ENCODE peak calls at places on chromosomes 2 and 18, in ten cellular contexts. V is suprapubic skin, A is IMR-90, R is GM23338, M is HepG2, L is prostate gland, G is A673, U is uterus, T is OCI-LY7, D is right lobe of liver. F is an unnamed sample. For H3K4me1, the result is how much of the 10 kb centered on the place peaks cover.

GRCh38 chr18:25279556-25279955 is 72.4 kb downstream of the ZNF521 start:
- DNase-seq in M (no peak), U (no peak), L (no peak), A (peak), V (no peak), T (no peak), R (no peak), D (no peak), G (no peak), F (no peak)

GRCh38 chr18:10895976-10896375 is 253.4 kb downstream of the PIEZO2 start:
- DNase-seq in V (no peak), T (no peak), D (no peak), R (no peak), A (peak), M (peak), L (no peak), G (no peak), U (no peak), F (no peak)

GRCh38 chr2:28469304-28469703 is 26.6 kb upstream of the PLB1 start:
- DNase-seq in T (no peak), G (peak), V (no peak), A (peak), R (no peak), L (no peak), U (no peak), D (no peak), M (no peak), F (no peak)

GRCh38 chr2:8594731-8595427 is 87.0 kb upstream of the ID2 start:
- DNase-seq in D (no peak), T (no peak), G (no peak), M (no peak), V (peak), U (no peak), A (peak), L (no peak), R (no peak), F (no peak)

GRCh38 chr2:105320651-105321215 is 8.8 kb downstream of the TGFBRAP1 start:
- DNase-seq in D (no peak), M (no peak), R (no peak), G (peak), U (no peak), A (peak), T (no peak), V (no peak), L (no peak), F (no peak)

GRCh38 chr2:10036095-10036879 is 7.1 kb upstream of the KLF11 start:
- DNase-seq in D (peak), M (no peak), G (peak), R (peak), U (peak), A (peak), T (peak), L (no peak), V (no peak), F (peak)

GRCh38 chr2:176189666-176190641 is 1.5 kb downstream of the HOXD1 start:
- DNase-seq in R (peak), V (no peak), L (no peak), D (no peak), U (no peak), A (no peak), M (no peak), T (no peak), G (no peak), F (no peak)

GRCh38 chr18:73891572-73892421 is 255.8 kb downstream of the FBXO15 start:
- DNase-seq in M (no peak), V (no peak), L (no peak), R (peak), T (no peak), G (peak), A (no peak), U (no peak), D (no peak), F (no peak)

GRCh38 chr2:136479696-136480095 is 285.6 kb upstream of the THSD7B start:
- DNase-seq in V (no peak), A (no peak), T (no peak), M (no peak), R (no peak), G (no peak), L (no peak), U (no peak), D (no peak), F (no peak)

GRCh38 chr2:49914281-49914680 is 760.0 kb upstream of the FSHR start:
- DNase-seq in L (no peak), R (no peak), M (no peak), V (no peak), G (no peak), D (no peak), U (no peak), T (no peak), A (no peak), F (no peak)

GRCh38 chr2:234478121-234478858 is 18.6 kb downstream of the ARL4C start:
- DNase-seq in R (no peak), M (no peak), V (no peak), D (no peak), T (no peak), U (no peak), A (peak), L (no peak), G (no peak), F (no peak)

GRCh38 chr2:132978840-132979239 is 308.8 kb upstream of the LYPD1 start:
- DNase-seq in L (no peak), A (no peak), G (no peak), U (no peak), D (no peak), V (no peak), R (no peak), M (no peak), T (no peak), F (no peak)

GRCh38 chr2:135130751-135131150 is 78.7 kb downstream of the RAB3GAP1 start:
- DNase-seq in U (no peak), G (no peak), L (no peak), M (no peak), D (no peak), A (no peak), T (no peak), R (no peak), V (no peak), F (no peak)

GRCh38 chr2:147488472-147488871 is 356.4 kb upstream of the ACVR2A start:
- DNase-seq in U (no peak), R (peak), T (no peak), G (no peak), M (no peak), A (no peak), D (no peak), V (no peak), L (no peak), F (no peak)

GRCh38 chr18:36663312-36663711 is 165.5 kb downstream of the TPGS2 start:
- DNase-seq in U (no peak), L (no peak), M (no peak), D (no peak), R (no peak), A (peak), G (no peak), T (no peak), V (no peak), F (no peak)

GRCh38 chr2:1556286-1556685 is 143.0 kb downstream of the TPO start:
- DNase-seq in M (no peak), V (no peak), D (no peak), A (no peak), L (no peak), R (no peak), G (no peak), U (no peak), T (no peak), F (peak)

GRCh38 chr18:74526478-74526877 is 7.8 kb upstream of the CNDP1 start:
- DNase-seq in T (no peak), D (no peak), L (no peak), A (no peak), G (no peak), V (no peak), M (no peak), R (no peak), U (no peak), F (no peak)

GRCh38 chr18:57655740-57656139 is 34.1 kb upstream of the NARS1 start:
- DNase-seq in V (no peak), M (no peak), G (no peak), U (no peak), R (no peak), L (no peak), T (no peak), A (no peak), D (no peak), F (no peak)

GRCh38 chr2:176088048-176088936 is 4.2 kb upstream of the HOXD13 start:
- DNase-seq in T (no peak), G (peak), D (peak), M (peak), U (peak), L (no peak), V (no peak), A (peak), R (peak), F (peak)

GRCh38 chr2:20541651-20542050 is 94.8 kb downstream of the RHOB start:
- DNase-seq in G (no peak), V (no peak), U (no peak), A (no peak), D (no peak), R (no peak), T (no peak), L (no peak), M (no peak), F (no peak)

GRCh38 chr2:233005096-233005495 is 8.0 kb downstream of the NGEF start:
- DNase-seq in V (no peak), U (no peak), D (no peak), L (no peak), A (no peak), M (no peak), G (no peak), T (no peak), R (no peak), F (no peak)

GRCh38 chr2:236746833-236747232 is 177.2 kb downstream of the ACKR3 start:
- DNase-seq in A (no peak), V (no peak), U (no peak), R (no peak), M (no peak), G (no peak), T (no peak), L (no peak), D (no peak), F (no peak)
- H3K4me1 ChIP-seq in A (under half), V (half or more), U (under half), R (under half), M (under half), G (under half), T (under half), L (under half), D (under half), F (under half)

GRCh38 chr2:130373808-130374365 is 18.0 kb downstream of the PTPN18 start:
- DNase-seq in V (no peak), L (no peak), R (no peak), M (no peak), T (no peak), G (no peak), U (no peak), D (no peak), A (no peak), F (peak)

GRCh38 chr2:130375291-130376266 is 19.7 kb downstream of the PTPN18 start:
- DNase-seq in L (no peak), U (no peak), G (no peak), V (no peak), R (no peak), D (no peak), T (no peak), M (no peak), A (no peak), F (peak)

GRCh38 chr2:130372833-130373807 is 17.3 kb downstream of the PTPN18 start:
- DNase-seq in G (no peak), M (no peak), A (no peak), D (no peak), R (no peak), V (no peak), T (peak), U (no peak), L (no peak), F (peak)

GRCh38 chr2:130376433-130377293 is 20.8 kb downstream of the PTPN18 start:
- DNase-seq in R (peak), L (no peak), D (no peak), A (no peak), U (no peak), T (peak), M (peak), G (no peak), V (no peak), F (peak)

DNA sequence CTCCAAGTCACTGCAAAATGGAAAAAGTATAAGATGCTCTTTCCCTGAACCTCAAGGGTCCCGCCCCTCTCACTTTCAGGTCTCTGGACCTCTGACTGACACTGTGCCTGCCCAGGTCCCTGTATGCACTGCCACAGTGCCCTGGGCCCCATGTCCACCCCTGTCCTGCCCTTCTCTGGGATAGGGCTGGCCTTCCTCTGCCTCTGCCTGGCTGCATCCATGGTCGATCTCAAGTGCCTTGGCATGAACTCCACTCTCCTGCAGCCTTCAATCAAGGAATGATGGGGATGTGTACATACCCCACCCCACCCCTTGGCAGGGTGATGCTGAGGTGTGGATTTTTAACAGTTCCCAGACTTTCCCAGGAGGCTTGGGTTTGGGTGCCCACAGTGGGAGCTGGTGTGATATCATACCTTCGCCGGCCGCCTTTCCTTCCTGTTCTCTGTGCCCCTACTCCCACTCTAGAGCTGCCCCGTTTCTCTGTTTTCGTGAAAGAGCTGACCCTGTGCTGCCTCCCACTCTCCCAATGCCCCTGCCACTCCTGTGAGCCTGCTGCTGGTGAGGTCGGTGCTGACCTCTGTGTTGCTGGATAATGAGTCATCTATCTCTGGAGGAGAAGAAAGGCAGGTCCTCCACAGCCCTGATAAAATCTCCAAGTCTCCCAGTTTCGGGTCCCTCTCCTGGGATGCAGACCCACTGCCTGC is 18.9 kb downstream of the PTPN18 start:
- DNase-seq in L (no peak), R (no peak), G (no peak), D (no peak), M (no peak), A (peak), V (no peak), U (no peak), T (no peak), F (peak)
- H3K4me1 ChIP-seq in L (under half), R (under half), G (under half), D (under half), M (under half), A (under half), V (under half), U (under half), T (half or more), F (under half)

DNA sequence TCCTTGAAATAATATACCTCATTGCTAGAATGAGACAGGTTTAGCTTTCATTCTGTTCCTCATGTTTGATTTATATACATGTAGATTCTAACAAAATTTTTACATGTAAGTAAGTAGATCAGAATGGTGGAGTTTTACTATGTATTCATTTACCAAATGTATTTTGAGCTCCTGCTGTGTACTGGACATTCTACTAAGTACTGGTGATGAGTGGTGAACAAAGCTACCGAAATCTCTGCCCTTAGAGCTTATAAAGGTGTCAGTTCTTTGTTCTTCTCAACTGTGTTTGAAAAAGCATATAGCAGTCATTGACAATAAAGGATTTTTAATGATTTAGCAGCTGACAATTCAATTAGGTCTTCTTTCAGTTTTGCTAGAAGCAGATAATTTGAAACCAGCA is 19.7 kb downstream of the MTA3 start:
- DNase-seq in D (no peak), G (no peak), A (no peak), T (no peak), L (no peak), R (no peak), M (no peak), U (no peak), V (no peak), F (no peak)
- H3K4me1 ChIP-seq in D (under half), G (under half), A (under half), T (under half), L (under half), R (under half), M (under half), U (under half), V (under half), F (under half)

GRCh38 chr2:46369783-46370182 is 72.6 kb downstream of the EPAS1 start:
- DNase-seq in L (no peak), M (no peak), G (no peak), V (no peak), U (no peak), A (no peak), D (no peak), T (no peak), R (no peak), F (no peak)

GRCh38 chr2:46375566-46376125 is 78.4 kb downstream of the EPAS1 start:
- DNase-seq in U (no peak), M (no peak), R (no peak), L (no peak), V (peak), D (no peak), T (no peak), A (no peak), G (no peak), F (no peak)

GRCh38 chr2:46371858-46372257 is 74.7 kb downstream of the EPAS1 start:
- DNase-seq in V (no peak), A (no peak), R (no peak), M (no peak), G (no peak), T (no peak), U (no peak), D (no peak), L (no peak), F (no peak)

GRCh38 chr2:46373238-46373637 is 76.0 kb downstream of the EPAS1 start:
- DNase-seq in L (no peak), G (no peak), V (no peak), T (no peak), M (no peak), U (no peak), D (no peak), A (no peak), R (no peak), F (no peak)

GRCh38 chr2:46372475-46372874 is 75.3 kb downstream of the EPAS1 start:
- DNase-seq in T (no peak), V (no peak), M (no peak), U (no peak), L (no peak), R (no peak), A (no peak), G (no peak), D (no peak), F (no peak)
- H3K4me1 ChIP-seq in T (under half), V (under half), M (under half), U (under half), L (under half), R (under half), A (under half), G (under half), D (under half), F (under half)

GRCh38 chr2:37585295-37585908 is 86.0 kb downstream of the CDC42EP3 start:
- DNase-seq in V (no peak), L (peak), G (no peak), M (no peak), D (no peak), A (peak), T (no peak), R (peak), U (no peak), F (peak)
- H3K4me1 ChIP-seq in V (half or more), L (under half), G (half or more), M (under half), D (under half), A (under half), T (under half), R (under half), U (under half), F (under half)

DNA sequence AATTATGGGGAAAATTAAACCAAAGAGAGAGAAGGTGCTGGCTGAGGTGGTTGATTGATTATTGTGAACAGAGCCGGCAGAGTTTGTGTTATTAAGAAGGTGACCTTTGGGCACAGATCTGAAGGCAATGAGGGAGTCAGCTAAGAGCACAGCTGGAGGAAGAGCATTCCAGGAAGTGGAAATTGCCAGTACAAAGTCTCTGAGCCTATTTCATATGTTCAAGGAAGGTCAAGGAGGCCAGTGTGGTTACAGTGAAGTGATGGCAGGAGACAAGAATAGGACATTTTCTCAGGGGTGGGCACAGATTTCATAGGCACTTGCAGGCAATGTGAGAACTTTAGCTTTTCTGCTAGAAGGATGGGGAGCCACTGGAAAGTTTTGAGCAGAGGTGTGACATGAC is 50.2 kb downstream of the ARHGAP25 start:
- DNase-seq in M (no peak), G (no peak), R (no peak), A (no peak), D (no peak), V (no peak), U (no peak), L (no peak), T (no peak), F (no peak)
- H3K4me1 ChIP-seq in M (under half), G (under half), R (under half), A (under half), D (under half), V (under half), U (under half), L (under half), T (under half), F (under half)

DNA sequence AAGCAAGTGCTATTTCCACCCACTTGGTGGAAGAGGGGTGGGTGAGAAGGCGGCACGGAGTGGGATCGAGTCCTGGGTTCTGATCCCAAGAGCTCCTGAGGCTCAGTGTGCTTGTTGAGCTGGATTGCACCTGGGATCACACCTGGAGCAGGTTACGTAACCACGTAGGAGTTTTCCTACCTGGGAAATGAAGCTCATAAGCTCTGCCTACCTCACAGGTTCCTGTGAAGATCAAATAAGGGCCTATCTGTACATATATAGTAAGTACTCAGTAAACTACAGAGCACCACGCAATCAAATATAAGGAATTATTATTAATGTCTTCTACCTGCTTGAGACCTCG is 11.0 kb downstream of the NPC1 start:
- DNase-seq in R (no peak), M (no peak), T (no peak), L (no peak), D (no peak), U (no peak), G (no peak), A (no peak), V (no peak), F (no peak)
- H3K4me1 ChIP-seq in R (under half), M (half or more), T (under half), L (under half), D (under half), U (under half), G (under half), A (under half), V (under half), F (under half)

DNA sequence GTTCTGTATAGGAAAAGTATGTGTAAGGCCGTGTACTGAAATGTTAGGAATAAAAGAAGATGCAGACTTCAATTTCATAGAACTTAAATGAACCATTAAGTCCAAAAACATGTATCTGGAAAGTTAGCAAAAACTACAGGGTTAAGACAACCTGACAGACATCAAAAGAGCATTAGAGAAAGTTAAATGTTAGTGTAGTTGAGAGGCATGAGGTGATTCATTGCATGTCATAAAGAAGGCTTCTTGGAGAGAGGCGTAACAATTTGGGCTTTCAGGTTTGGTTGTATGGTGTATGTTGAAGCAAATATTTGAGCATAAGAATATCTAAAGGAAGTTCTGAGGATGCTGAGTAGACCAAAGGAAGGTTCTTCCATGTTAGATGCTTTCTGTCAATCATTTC is 6.3 kb downstream of the EPC2 start:
- DNase-seq in L (no peak), R (no peak), U (no peak), G (no peak), A (no peak), M (no peak), V (no peak), T (no peak), D (no peak), F (no peak)
- H3K4me1 ChIP-seq in L (under half), R (under half), U (under half), G (under half), A (under half), M (under half), V (under half), T (under half), D (under half), F (under half)

DNA sequence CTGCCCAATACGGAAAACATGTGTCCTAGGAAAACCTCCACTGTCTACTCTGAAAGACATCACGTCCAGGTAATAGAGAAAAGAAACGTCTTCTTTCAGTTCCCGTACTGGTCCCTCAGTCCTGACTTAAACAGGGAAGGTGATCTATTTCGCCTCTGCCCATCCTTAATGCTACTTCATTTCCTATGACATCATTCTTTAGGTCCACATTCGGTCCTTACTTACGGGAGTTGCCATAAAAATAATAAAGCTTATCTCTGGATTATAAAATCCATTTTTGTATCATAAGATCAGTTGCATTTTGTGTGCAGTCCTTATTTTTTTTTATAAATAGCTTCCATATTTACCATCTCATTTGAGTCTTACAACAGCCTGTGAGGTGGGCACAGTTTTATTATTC is 3.7 kb downstream of the TGFA start:
- DNase-seq in L (no peak), R (no peak), G (no peak), D (no peak), M (no peak), T (no peak), A (no peak), V (no peak), U (no peak), F (no peak)
- H3K4me1 ChIP-seq in L (under half), R (under half), G (under half), D (under half), M (under half), T (under half), A (under half), V (under half), U (under half), F (under half)

F was measured in kidney.